ENCODE peak calls at places on chromosomes 6 and 20, in seven cellular contexts. C is GM23248; P is neural crest cell; G is stomach; Y is NCI-H1105; Z is CD8-positive, alpha-beta T cell; E is progenitor cell of endocrine pancreas. M is an unnamed sample.

GRCh38 chr6:156961282-156961892 is 184.2 kb downstream of the ARID1B start:
- DNase-seq in C (no peak), P (no peak), G (no peak), Y (no peak), Z (no peak), E (no peak), M (no peak)

GRCh38 chr20:46784450-46785127 is 75.1 kb downstream of the SLC2A10 start:
- DNase-seq in C (peak), P (no peak), G (no peak), Y (no peak), Z (no peak), E (no peak), M (no peak)

GRCh38 chr6:17179246-17180073 is 77.6 kb downstream of the STMND1 start:
- DNase-seq in C (peak), P (no peak), G (no peak), Y (no peak), Z (no peak), E (no peak), M (no peak)

GRCh38 chr6:149938571-149939462 is 3.0 kb upstream of the ULBP2 start:
- DNase-seq in C (peak), P (no peak), G (no peak), Y (peak), Z (no peak), E (no peak), M (no peak)

GRCh38 chr6:25934735-25935313 is 4.3 kb upstream of the SLC17A2 start:
- DNase-seq in C (peak), P (no peak), G (no peak), Y (no peak), Z (no peak), E (no peak), M (no peak)

GRCh38 chr6:184161-184695 is 108.1 kb upstream of the DUSP22 start:
- DNase-seq in C (no peak), P (no peak), G (no peak), Y (no peak), Z (no peak), E (no peak), M (no peak)

GRCh38 chr20:36582821-36583220 is 9.4 kb downstream of the TGIF2 start:
- DNase-seq in C (no peak), P (no peak), G (no peak), Y (no peak), Z (no peak), E (no peak), M (no peak)

GRCh38 chr6:18488526-18489270 is 101.5 kb downstream of the RNF144B start:
- DNase-seq in C (peak), P (no peak), G (no peak), Y (no peak), Z (no peak), E (no peak), M (no peak)

GRCh38 chr20:53413188-53413631 is 180.4 kb downstream of the ZNF217 start:
- DNase-seq in C (no peak), P (no peak), G (peak), Y (no peak), Z (peak), E (peak), M (no peak)

GRCh38 chr6:56838016-56838555 is 116.8 kb upstream of the BEND6 start:
- DNase-seq in C (no peak), P (no peak), G (no peak), Y (no peak), Z (no peak), E (no peak), M (no peak)

GRCh38 chr6:52543729-52544324 is 33.0 kb downstream of the TRAM2 start:
- DNase-seq in C (peak), P (no peak), G (no peak), Y (no peak), Z (no peak), E (no peak), M (no peak)

GRCh38 chr20:8045946-8046345 is 26.4 kb upstream of the TMX4 start:
- DNase-seq in C (no peak), P (no peak), G (no peak), Y (no peak), Z (no peak), E (no peak), M (no peak)

GRCh38 chr20:63774348-63774735 is 34.8 kb downstream of the SLC2A4RG start:
- DNase-seq in C (no peak), P (no peak), G (no peak), Y (no peak), Z (no peak), E (no peak), M (no peak)

GRCh38 chr20:61835791-61836350 is 229.8 kb downstream of the TAF4 start:
- DNase-seq in C (no peak), P (no peak), G (no peak), Y (no peak), Z (no peak), E (no peak), M (no peak)

GRCh38 chr6:27765028-27765427 is 147.2 kb downstream of the OR2B2 start:
- DNase-seq in C (no peak), P (no peak), G (no peak), Y (no peak), Z (no peak), E (no peak), M (no peak)

GRCh38 chr6:131828080-131828479 is 20.3 kb downstream of the ENPP1 start:
- DNase-seq in C (peak), P (no peak), G (no peak), Y (no peak), Z (no peak), E (no peak), M (no peak)

GRCh38 chr6:26162399-26162798 is 75.2 kb downstream of the HFE start:
- DNase-seq in C (no peak), P (no peak), G (no peak), Y (no peak), Z (no peak), E (no peak), M (no peak)

GRCh38 chr6:157133856-157134255 is 189.5 kb downstream of the TMEM242 start:
- DNase-seq in C (no peak), P (no peak), G (no peak), Y (peak), Z (no peak), E (no peak), M (no peak)

GRCh38 chr6:78530208-78530607 is 337.1 kb upstream of the IRAK1BP1 start:
- DNase-seq in C (no peak), P (no peak), G (no peak), Y (no peak), Z (no peak), E (no peak), M (no peak)

GRCh38 chr6:147205690-147206600 is 1.7 kb downstream of the STXBP5 start:
- DNase-seq in C (peak), P (no peak), G (no peak), Y (no peak), Z (no peak), E (no peak), M (no peak)

GRCh38 chr6:141848029-141848890 is 284.5 kb upstream of the GJE1 start:
- DNase-seq in C (peak), P (no peak), G (no peak), Y (no peak), Z (peak), E (no peak), M (no peak)

GRCh38 chr20:56515657-56516381 is 8.7 kb upstream of the FAM209A start:
- DNase-seq in C (peak), P (no peak), G (no peak), Y (no peak), Z (no peak), E (no peak), M (no peak)

GRCh38 chr20:775679-776135 is 7.4 kb upstream of the SLC52A3 start:
- DNase-seq in C (no peak), P (no peak), G (peak), Y (no peak), Z (no peak), E (no peak), M (no peak)

GRCh38 chr20:44448753-44449546 is 26.7 kb upstream of the TTPAL start:
- DNase-seq in C (peak), P (peak), G (no peak), Y (no peak), Z (no peak), E (no peak), M (no peak)

GRCh38 chr6:121592955-121593665 is 157.7 kb downstream of the GJA1 start:
- DNase-seq in C (no peak), P (no peak), G (no peak), Y (peak), Z (no peak), E (no peak), M (no peak)

M was measured in left ventricle myocardium inferior.